ENCODE peak calls at places on chromosomes 3 and 15, in eight cellular contexts. One of them, this sample, is unnamed.
A peak's percentile ranks its signal among the peaks of the same experiment; 100 is the strongest.

GRCh38 chr3:139937674-139938279 is 2.8 kb downstream of the CLSTN2 start:
- DNase-seq in fibroblast of mammary gland: peak; percentile 54
- DNase-seq in WERI-Rb-1: peak; percentile 44
- DNase-seq in fibroblast of lung: peak; percentile 22
- DNase-seq in mesenchymal stem cell: peak; percentile 39
- DNase-seq in epithelial cell of proximal tubule: no peak
- DNase-seq in foreskin fibroblast: peak; percentile 35
- DNase-seq in effector memory CD4-positive, alpha-beta T cell: no peak
- DNase-seq in this sample: no peak

GRCh38 chr3:54366839-54367238 is 244.5 kb downstream of the CACNA2D3 start:
- DNase-seq in fibroblast of mammary gland: no peak
- DNase-seq in WERI-Rb-1: no peak
- DNase-seq in fibroblast of lung: no peak
- DNase-seq in mesenchymal stem cell: no peak
- DNase-seq in epithelial cell of proximal tubule: no peak
- DNase-seq in foreskin fibroblast: no peak
- DNase-seq in effector memory CD4-positive, alpha-beta T cell: no peak
- DNase-seq in this sample: no peak

GRCh38 chr3:24704496-24704895 is 209.8 kb upstream of the THRB start:
- DNase-seq in fibroblast of mammary gland: peak; percentile 64
- DNase-seq in WERI-Rb-1: no peak
- DNase-seq in fibroblast of lung: peak; percentile 65
- DNase-seq in mesenchymal stem cell: no peak
- DNase-seq in epithelial cell of proximal tubule: peak; percentile 63
- DNase-seq in foreskin fibroblast: no peak
- DNase-seq in effector memory CD4-positive, alpha-beta T cell: no peak
- DNase-seq in this sample: peak; percentile 48

GRCh38 chr15:66877558-66878285 is 175.7 kb downstream of the SMAD6 start:
- DNase-seq in fibroblast of mammary gland: no peak
- DNase-seq in WERI-Rb-1: no peak
- DNase-seq in fibroblast of lung: no peak
- DNase-seq in mesenchymal stem cell: no peak
- DNase-seq in epithelial cell of proximal tubule: no peak
- DNase-seq in foreskin fibroblast: no peak
- DNase-seq in effector memory CD4-positive, alpha-beta T cell: no peak
- DNase-seq in this sample: no peak

GRCh38 chr3:193773266-193774183 is 180.5 kb downstream of the OPA1 start:
- DNase-seq in fibroblast of mammary gland: no peak
- DNase-seq in WERI-Rb-1: no peak
- DNase-seq in fibroblast of lung: peak; percentile 41
- DNase-seq in mesenchymal stem cell: peak; percentile 36
- DNase-seq in epithelial cell of proximal tubule: no peak
- DNase-seq in foreskin fibroblast: no peak
- DNase-seq in effector memory CD4-positive, alpha-beta T cell: no peak
- DNase-seq in this sample: no peak

GRCh38 chr3:8856721-8857120 is 87.3 kb upstream of the OXTR start:
- DNase-seq in fibroblast of mammary gland: no peak
- DNase-seq in WERI-Rb-1: no peak
- DNase-seq in fibroblast of lung: peak; percentile 92
- DNase-seq in mesenchymal stem cell: no peak
- DNase-seq in epithelial cell of proximal tubule: no peak
- DNase-seq in foreskin fibroblast: no peak
- DNase-seq in effector memory CD4-positive, alpha-beta T cell: no peak
- DNase-seq in this sample: no peak

GRCh38 chr15:64146041-64146440 is 5.5 kb upstream of the SNX22 start:
- DNase-seq in fibroblast of mammary gland: no peak
- DNase-seq in WERI-Rb-1: no peak
- DNase-seq in fibroblast of lung: no peak
- DNase-seq in mesenchymal stem cell: no peak
- DNase-seq in epithelial cell of proximal tubule: no peak
- DNase-seq in foreskin fibroblast: no peak
- DNase-seq in effector memory CD4-positive, alpha-beta T cell: no peak
- DNase-seq in this sample: no peak

GRCh38 chr3:60000311-60001105 is 950.7 kb upstream of the CFAP20DC start:
- DNase-seq in fibroblast of mammary gland: no peak
- DNase-seq in WERI-Rb-1: no peak
- DNase-seq in fibroblast of lung: no peak
- DNase-seq in mesenchymal stem cell: no peak
- DNase-seq in epithelial cell of proximal tubule: no peak
- DNase-seq in foreskin fibroblast: no peak
- DNase-seq in effector memory CD4-positive, alpha-beta T cell: no peak
- DNase-seq in this sample: no peak

GRCh38 chr3:2656806-2657205 is 453.4 kb downstream of the IL5RA start:
- DNase-seq in fibroblast of mammary gland: no peak
- DNase-seq in WERI-Rb-1: no peak
- DNase-seq in fibroblast of lung: no peak
- DNase-seq in mesenchymal stem cell: peak; percentile 88
- DNase-seq in epithelial cell of proximal tubule: no peak
- DNase-seq in foreskin fibroblast: no peak
- DNase-seq in effector memory CD4-positive, alpha-beta T cell: no peak
- DNase-seq in this sample: no peak

GRCh38 chr15:68228143-68228970 is 1.2 kb downstream of the CLN6 start:
- DNase-seq in fibroblast of mammary gland: peak; percentile 27
- DNase-seq in WERI-Rb-1: no peak
- DNase-seq in fibroblast of lung: peak; percentile 23
- DNase-seq in mesenchymal stem cell: peak; percentile 36
- DNase-seq in epithelial cell of proximal tubule: no peak
- DNase-seq in foreskin fibroblast: peak; percentile 8
- DNase-seq in effector memory CD4-positive, alpha-beta T cell: no peak
- DNase-seq in this sample: no peak

GRCh38 chr15:94029495-94029894 is 201.9 kb upstream of the MCTP2 start:
- DNase-seq in fibroblast of mammary gland: no peak
- DNase-seq in WERI-Rb-1: no peak
- DNase-seq in fibroblast of lung: peak; percentile 83
- DNase-seq in mesenchymal stem cell: peak; percentile 10
- DNase-seq in epithelial cell of proximal tubule: no peak
- DNase-seq in foreskin fibroblast: peak; percentile 2
- DNase-seq in effector memory CD4-positive, alpha-beta T cell: no peak
- DNase-seq in this sample: peak; percentile 34

GRCh38 chr3:47989981-47990440 is 26.2 kb downstream of the MAP4 start:
- DNase-seq in fibroblast of mammary gland: peak; percentile 96
- DNase-seq in WERI-Rb-1: peak; percentile 74
- DNase-seq in fibroblast of lung: peak; percentile 92
- DNase-seq in mesenchymal stem cell: peak; percentile 92
- DNase-seq in epithelial cell of proximal tubule: peak; percentile 70
- DNase-seq in foreskin fibroblast: peak; percentile 90
- DNase-seq in effector memory CD4-positive, alpha-beta T cell: peak; percentile 30
- DNase-seq in this sample: peak; percentile 79

GRCh38 chr3:10242182-10243065 is 5.8 kb upstream of the TATDN2 start:
- DNase-seq in fibroblast of mammary gland: peak; percentile 33
- DNase-seq in WERI-Rb-1: no peak
- DNase-seq in fibroblast of lung: peak; percentile 86
- DNase-seq in mesenchymal stem cell: peak; percentile 16
- DNase-seq in epithelial cell of proximal tubule: no peak
- DNase-seq in foreskin fibroblast: no peak
- DNase-seq in effector memory CD4-positive, alpha-beta T cell: peak; percentile 59
- DNase-seq in this sample: peak; percentile 32

GRCh38 chr3:137761563-137762503 is 2.3 kb upstream of the SOX14 start:
- DNase-seq in fibroblast of mammary gland: no peak
- DNase-seq in WERI-Rb-1: no peak
- DNase-seq in fibroblast of lung: no peak
- DNase-seq in mesenchymal stem cell: no peak
- DNase-seq in epithelial cell of proximal tubule: no peak
- DNase-seq in foreskin fibroblast: no peak
- DNase-seq in effector memory CD4-positive, alpha-beta T cell: no peak
- DNase-seq in this sample: no peak

GRCh38 chr3:25527796-25528195 is 99.7 kb downstream of the RARB start:
- DNase-seq in fibroblast of mammary gland: peak; percentile 7
- DNase-seq in WERI-Rb-1: no peak
- DNase-seq in fibroblast of lung: peak; percentile 62
- DNase-seq in mesenchymal stem cell: no peak
- DNase-seq in epithelial cell of proximal tubule: no peak
- DNase-seq in foreskin fibroblast: no peak
- DNase-seq in effector memory CD4-positive, alpha-beta T cell: no peak
- DNase-seq in this sample: no peak

GRCh38 chr15:31361764-31362120 is 35.1 kb downstream of the KLF13 start:
- DNase-seq in fibroblast of mammary gland: no peak
- DNase-seq in WERI-Rb-1: no peak
- DNase-seq in fibroblast of lung: no peak
- DNase-seq in mesenchymal stem cell: no peak
- DNase-seq in epithelial cell of proximal tubule: no peak
- DNase-seq in foreskin fibroblast: no peak
- DNase-seq in effector memory CD4-positive, alpha-beta T cell: no peak
- DNase-seq in this sample: no peak

GRCh38 chr3:63940389-63940757 is 28.2 kb upstream of the SCAANT1 start:
- DNase-seq in fibroblast of mammary gland: peak; percentile 62
- DNase-seq in WERI-Rb-1: no peak
- DNase-seq in fibroblast of lung: peak; percentile 90
- DNase-seq in mesenchymal stem cell: peak; percentile 34
- DNase-seq in epithelial cell of proximal tubule: no peak
- DNase-seq in foreskin fibroblast: peak; percentile 27
- DNase-seq in effector memory CD4-positive, alpha-beta T cell: no peak
- DNase-seq in this sample: no peak

GRCh38 chr3:63936929-63937328 is 24.7 kb upstream of the SCAANT1 start:
- DNase-seq in fibroblast of mammary gland: no peak
- DNase-seq in WERI-Rb-1: no peak
- DNase-seq in fibroblast of lung: no peak
- DNase-seq in mesenchymal stem cell: no peak
- DNase-seq in epithelial cell of proximal tubule: no peak
- DNase-seq in foreskin fibroblast: no peak
- DNase-seq in effector memory CD4-positive, alpha-beta T cell: no peak
- DNase-seq in this sample: no peak

GRCh38 chr3:63934484-63934883 is 22.3 kb upstream of the SCAANT1 start:
- DNase-seq in fibroblast of mammary gland: no peak
- DNase-seq in WERI-Rb-1: no peak
- DNase-seq in fibroblast of lung: no peak
- DNase-seq in mesenchymal stem cell: no peak
- DNase-seq in epithelial cell of proximal tubule: no peak
- DNase-seq in foreskin fibroblast: no peak
- DNase-seq in effector memory CD4-positive, alpha-beta T cell: no peak
- DNase-seq in this sample: no peak

GRCh38 chr3:63934041-63934440 is 21.9 kb upstream of the SCAANT1 start:
- DNase-seq in fibroblast of mammary gland: peak; percentile 80
- DNase-seq in WERI-Rb-1: no peak
- DNase-seq in fibroblast of lung: peak; percentile 28
- DNase-seq in mesenchymal stem cell: no peak
- DNase-seq in epithelial cell of proximal tubule: no peak
- DNase-seq in foreskin fibroblast: no peak
- DNase-seq in effector memory CD4-positive, alpha-beta T cell: no peak
- DNase-seq in this sample: no peak

GRCh38 chr3:63937661-63938651 is 25.8 kb upstream of the SCAANT1 start:
- DNase-seq in fibroblast of mammary gland: no peak
- DNase-seq in WERI-Rb-1: no peak
- DNase-seq in fibroblast of lung: no peak
- DNase-seq in mesenchymal stem cell: no peak
- DNase-seq in epithelial cell of proximal tubule: no peak
- DNase-seq in foreskin fibroblast: no peak
- DNase-seq in effector memory CD4-positive, alpha-beta T cell: no peak
- DNase-seq in this sample: peak; percentile 14
- H3K4me3 ChIP-seq in fibroblast of mammary gland: no peak overlapping the region
- H3K4me3 ChIP-seq in WERI-Rb-1: no peak overlapping the region
- H3K4me3 ChIP-seq in fibroblast of lung: no peak overlapping the region
- H3K4me3 ChIP-seq in mesenchymal stem cell: no peak overlapping the region
- H3K4me3 ChIP-seq in epithelial cell of proximal tubule: no peak overlapping the region
- H3K4me3 ChIP-seq in foreskin fibroblast: no peak overlapping the region
- H3K4me3 ChIP-seq in effector memory CD4-positive, alpha-beta T cell: no peak overlapping the region
- H3K4me3 ChIP-seq in this sample: no peak overlapping the region

GRCh38 chr15:85168642-85169173 is 187.1 kb downstream of the PDE8A start:
- DNase-seq in fibroblast of mammary gland: peak; percentile 8
- DNase-seq in WERI-Rb-1: peak; percentile 62
- DNase-seq in fibroblast of lung: peak; percentile 9
- DNase-seq in mesenchymal stem cell: no peak
- DNase-seq in epithelial cell of proximal tubule: no peak
- DNase-seq in foreskin fibroblast: no peak
- DNase-seq in effector memory CD4-positive, alpha-beta T cell: peak; percentile 0
- DNase-seq in this sample: no peak
- H3K4me3 ChIP-seq in fibroblast of mammary gland: no peak overlapping the region
- H3K4me3 ChIP-seq in WERI-Rb-1: peak overlapping the region; percentile 47
- H3K4me3 ChIP-seq in fibroblast of lung: peak overlapping the region; percentile 43
- H3K4me3 ChIP-seq in mesenchymal stem cell: peak overlapping the region; percentile 13
- H3K4me3 ChIP-seq in epithelial cell of proximal tubule: peak overlapping the region; percentile 48
- H3K4me3 ChIP-seq in foreskin fibroblast: no peak overlapping the region
- H3K4me3 ChIP-seq in effector memory CD4-positive, alpha-beta T cell: peak overlapping the region; percentile 7
- H3K4me3 ChIP-seq in this sample: peak overlapping the region; percentile 29

GRCh38 chr15:48190932-48191573 is 412 bp upstream of the CTXN2 start:
- DNase-seq in fibroblast of mammary gland: peak; percentile 64
- DNase-seq in WERI-Rb-1: no peak
- DNase-seq in fibroblast of lung: peak; percentile 69
- DNase-seq in mesenchymal stem cell: peak; percentile 80
- DNase-seq in epithelial cell of proximal tubule: no peak
- DNase-seq in foreskin fibroblast: peak; percentile 46
- DNase-seq in effector memory CD4-positive, alpha-beta T cell: no peak
- DNase-seq in this sample: no peak

GRCh38 chr15:48186271-48186670 is 5.2 kb upstream of the CTXN2 start:
- DNase-seq in fibroblast of mammary gland: no peak
- DNase-seq in WERI-Rb-1: no peak
- DNase-seq in fibroblast of lung: no peak
- DNase-seq in mesenchymal stem cell: no peak
- DNase-seq in epithelial cell of proximal tubule: no peak
- DNase-seq in foreskin fibroblast: no peak
- DNase-seq in effector memory CD4-positive, alpha-beta T cell: no peak
- DNase-seq in this sample: no peak

DNA sequence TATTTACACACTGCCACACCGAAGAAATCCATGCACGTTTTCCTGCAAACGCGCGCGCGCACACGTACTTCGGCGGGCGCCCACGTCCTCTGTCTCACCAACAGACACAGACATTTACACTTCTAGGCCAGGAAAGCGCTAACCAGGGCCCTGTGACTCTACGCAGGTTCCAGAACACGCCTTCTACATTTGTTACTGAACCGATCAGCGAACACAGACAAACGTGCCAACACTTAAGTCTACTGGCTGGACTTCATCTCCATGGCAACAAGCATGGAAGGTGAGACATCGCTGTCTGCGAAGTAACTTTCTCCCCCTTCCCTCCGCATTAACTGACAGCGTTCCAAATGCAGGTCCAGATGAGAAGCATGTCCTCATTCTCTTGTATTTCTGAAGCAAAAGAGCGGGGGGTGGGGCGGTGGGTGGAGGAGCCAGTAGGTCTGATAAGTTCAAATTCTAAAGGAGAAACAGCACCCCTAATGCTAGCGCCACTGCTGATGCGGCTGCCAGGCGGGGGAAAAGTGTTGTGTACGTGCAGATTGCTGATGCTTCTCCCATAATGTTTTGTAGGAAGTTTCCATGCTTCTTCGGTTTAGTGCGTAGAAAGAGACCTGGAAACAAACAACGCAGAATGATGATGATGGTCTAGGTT is at the start of gene CTXN2:
- DNase-seq in fibroblast of mammary gland: no peak
- DNase-seq in WERI-Rb-1: no peak
- DNase-seq in fibroblast of lung: peak; percentile 14
- DNase-seq in mesenchymal stem cell: peak; percentile 2
- DNase-seq in epithelial cell of proximal tubule: no peak
- DNase-seq in foreskin fibroblast: no peak
- DNase-seq in effector memory CD4-positive, alpha-beta T cell: no peak
- DNase-seq in this sample: no peak
- H3K4me3 ChIP-seq in fibroblast of mammary gland: no peak within 1 kb of the TSS
- H3K4me3 ChIP-seq in WERI-Rb-1: no peak within 1 kb of the TSS
- H3K4me3 ChIP-seq in fibroblast of lung: peak within 1 kb of the TSS; percentile 0
- H3K4me3 ChIP-seq in mesenchymal stem cell: peak within 1 kb of the TSS; percentile 41
- H3K4me3 ChIP-seq in epithelial cell of proximal tubule: peak within 1 kb of the TSS; percentile 37
- H3K4me3 ChIP-seq in foreskin fibroblast: no peak within 1 kb of the TSS
- H3K4me3 ChIP-seq in effector memory CD4-positive, alpha-beta T cell: no peak within 1 kb of the TSS
- H3K4me3 ChIP-seq in this sample: peak within 1 kb of the TSS; percentile 24

DNA sequence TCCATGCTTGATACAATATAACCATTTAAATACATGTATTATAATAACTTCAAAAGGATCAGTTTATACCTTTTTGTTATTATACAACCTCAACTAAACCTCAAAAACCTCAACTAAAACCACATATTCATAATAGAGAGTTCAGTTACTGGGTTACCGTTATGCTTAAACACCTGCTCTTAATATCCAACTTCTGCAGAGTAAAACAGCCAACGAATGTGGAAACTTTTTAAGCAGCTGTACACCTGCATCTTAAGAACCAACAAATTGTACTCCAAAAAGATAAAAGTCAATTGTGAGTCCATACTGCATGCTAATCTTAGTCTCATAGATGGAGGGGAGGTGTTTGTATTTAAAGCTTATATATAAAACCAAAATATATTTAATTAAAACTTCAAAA is 53.5 kb downstream of the TFDP2 start:
- DNase-seq in fibroblast of mammary gland: no peak
- DNase-seq in WERI-Rb-1: no peak
- DNase-seq in fibroblast of lung: no peak
- DNase-seq in mesenchymal stem cell: no peak
- DNase-seq in epithelial cell of proximal tubule: no peak
- DNase-seq in foreskin fibroblast: no peak
- DNase-seq in effector memory CD4-positive, alpha-beta T cell: no peak
- DNase-seq in this sample: no peak
- H3K4me3 ChIP-seq in fibroblast of mammary gland: no peak overlapping the region
- H3K4me3 ChIP-seq in WERI-Rb-1: no peak overlapping the region
- H3K4me3 ChIP-seq in fibroblast of lung: no peak overlapping the region
- H3K4me3 ChIP-seq in mesenchymal stem cell: no peak overlapping the region
- H3K4me3 ChIP-seq in epithelial cell of proximal tubule: no peak overlapping the region
- H3K4me3 ChIP-seq in foreskin fibroblast: no peak overlapping the region
- H3K4me3 ChIP-seq in effector memory CD4-positive, alpha-beta T cell: no peak overlapping the region
- H3K4me3 ChIP-seq in this sample: no peak overlapping the region

This sample was measured in kidney epithelial cell.